ENCODE peak calls at places on chromosomes 16 and 17, in five cellular contexts. P is H54; T is activated CD8-positive, alpha-beta memory T cell treated with anti-CD3 and anti-CD28 coated beads for 4 hours; V is NCI-H446; F is SHP77. C is an unnamed sample.

GRCh38 chr16:68951991-68952877 is 108.9 kb downstream of the TANGO6 start:
- DNase-seq in P (peak), T (no peak), V (no peak), F (no peak), C (peak)

GRCh38 chr16:58732545-58733247 is 1.4 kb downstream of the GOT2 start:
- DNase-seq in P (peak), T (no peak), V (no peak), F (no peak), C (peak)

GRCh38 chr17:45907720-45908395 is 13.5 kb downstream of the MAPT start:
- DNase-seq in P (no peak), T (no peak), V (peak), F (no peak), C (no peak)

GRCh38 chr17:41519501-41520224 is 973 bp upstream of the KRT15 start:
- DNase-seq in P (no peak), T (no peak), V (peak), F (no peak), C (no peak)

GRCh38 chr17:40514013-40514875 is 12.8 kb upstream of the TNS4 start:
- DNase-seq in P (no peak), T (no peak), V (no peak), F (no peak), C (no peak)

GRCh38 chr16:58582133-58582532 is 47.5 kb downstream of the CNOT1 start:
- DNase-seq in P (no peak), T (no peak), V (no peak), F (no peak), C (no peak)

GRCh38 chr17:36777118-36777517 is 160.2 kb upstream of the LHX1 start:
- DNase-seq in P (no peak), T (no peak), V (no peak), F (no peak), C (no peak)

GRCh38 chr17:35786941-35787432 is 8.5 kb downstream of the MMP28 start:
- DNase-seq in P (no peak), T (no peak), V (no peak), F (no peak), C (no peak)

GRCh38 chr17:27550291-27550930 is 80.6 kb upstream of the LGALS9 start:
- DNase-seq in P (no peak), T (no peak), V (no peak), F (no peak), C (no peak)

GRCh38 chr17:4648741-4649140 is 7.3 kb upstream of the ALOX15 start:
- DNase-seq in P (no peak), T (no peak), V (no peak), F (peak), C (no peak)

GRCh38 chr17:13420294-13421277 is 181.1 kb downstream of the HS3ST3A1 start:
- DNase-seq in P (no peak), T (no peak), V (no peak), F (peak), C (no peak)

GRCh38 chr17:49132699-49133364 is at the start of gene B4GALNT2:
- DNase-seq in P (no peak), T (no peak), V (no peak), F (no peak), C (no peak)

GRCh38 chr17:7207120-7208001 is 12.3 kb downstream of the DLG4 start:
- DNase-seq in P (no peak), T (no peak), V (no peak), F (no peak), C (no peak)

GRCh38 chr16:55091213-55091870 is 160.7 kb downstream of the IRX5 start:
- DNase-seq in P (no peak), T (no peak), V (no peak), F (no peak), C (no peak)

GRCh38 chr17:82978765-82979349 is 100.6 kb upstream of the METRNL start:
- DNase-seq in P (no peak), T (no peak), V (no peak), F (no peak), C (no peak)

GRCh38 chr17:10048951-10049350 is 143.9 kb upstream of the RCVRN start:
- DNase-seq in P (no peak), T (no peak), V (no peak), F (no peak), C (no peak)

GRCh38 chr17:19354123-19354522 is 8.4 kb downstream of the B9D1 start:
- DNase-seq in P (peak), T (no peak), V (no peak), F (no peak), C (peak)

GRCh38 chr16:65406076-65406475 is 284.2 kb upstream of the CDH11 start:
- DNase-seq in P (no peak), T (no peak), V (no peak), F (no peak), C (no peak)

GRCh38 chr17:8964801-8965393 is 610 bp downstream of the PIK3R5 start:
- DNase-seq in P (no peak), T (no peak), V (no peak), F (no peak), C (no peak)

GRCh38 chr17:32998111-32998892 is 6.7 kb downstream of the SPACA3 start:
- DNase-seq in P (peak), T (peak), V (peak), F (peak), C (peak)

GRCh38 chr17:7466318-7466643 is 13.2 kb downstream of the ZBTB4 start:
- DNase-seq in P (no peak), T (no peak), V (no peak), F (no peak), C (no peak)

GRCh38 chr16:4688674-4689045 is 4.7 kb upstream of the NUDT16L1 start:
- DNase-seq in P (no peak), T (no peak), V (no peak), F (no peak), C (no peak)

GRCh38 chr16:65621640-65622039 is 499.8 kb upstream of the CDH11 start:
- DNase-seq in P (no peak), T (no peak), V (no peak), F (peak), C (no peak)

GRCh38 chr17:80863626-80864025 is 128.0 kb upstream of the CHMP6 start:
- DNase-seq in P (no peak), T (no peak), V (no peak), F (no peak), C (no peak)

GRCh38 chr17:6374761-6375312 is 60.1 kb downstream of the AIPL1 start:
- DNase-seq in P (peak), T (peak), V (no peak), F (no peak), C (peak)

GRCh38 chr16:22018559-22018958 is 10.6 kb downstream of the MOSMO start:
- DNase-seq in P (no peak), T (no peak), V (no peak), F (no peak), C (no peak)

GRCh38 chr17:37610971-37611370 is 1.8 kb upstream of the SYNRG start:
- DNase-seq in P (no peak), T (no peak), V (no peak), F (no peak), C (no peak)

GRCh38 chr17:57455063-57455914 is 199.0 kb downstream of the MSI2 start:
- DNase-seq in P (no peak), T (no peak), V (no peak), F (peak), C (no peak)

GRCh38 chr16:85210423-85211169 is 98.3 kb upstream of the CIBAR2 start:
- DNase-seq in P (peak), T (no peak), V (no peak), F (no peak), C (no peak)

GRCh38 chr16:3087243-3087791 is 11.8 kb downstream of the ZSCAN10 start:
- DNase-seq in P (no peak), T (no peak), V (no peak), F (no peak), C (peak)